ENCODE peak calls at places on chromosomes 1 and 21, in six cellular contexts. J, X, R, E, G and F are unnamed samples.

GRCh38 chr21:41616063-41616591 is 108.2 kb upstream of the TMPRSS2 start:
- DNase-seq in J (no peak), X (peak), R (no peak), E (no peak), G (no peak), F (no peak)

GRCh38 chr1:89519779-89520358 is 4.8 kb upstream of the LRRC8B start:
- DNase-seq in J (no peak), X (peak), R (no peak), E (peak), G (no peak), F (no peak)

GRCh38 chr1:2874207-2875165 is 73.0 kb upstream of the TTC34 start:
- DNase-seq in J (no peak), X (no peak), R (no peak), E (no peak), G (no peak), F (no peak)

GRCh38 chr1:197876894-197877293 is 25.5 kb upstream of the C1orf53 start:
- DNase-seq in J (no peak), X (no peak), R (no peak), E (no peak), G (no peak), F (no peak)

GRCh38 chr1:23673086-23673813 is 18.4 kb upstream of the RPL11 start:
- DNase-seq in J (peak), X (peak), R (peak), E (peak), G (peak), F (peak)

GRCh38 chr1:56676571-56677035 is 31.5 kb downstream of the PRKAA2 start:
- DNase-seq in J (no peak), X (peak), R (no peak), E (peak), G (no peak), F (no peak)

GRCh38 chr21:30340714-30341573 is 3.5 kb upstream of the KRTAP27-1 start:
- DNase-seq in J (peak), X (peak), R (peak), E (peak), G (peak), F (peak)

GRCh38 chr21:26177741-26178452 is 7.3 kb upstream of the APP start:
- DNase-seq in J (no peak), X (no peak), R (no peak), E (no peak), G (no peak), F (no peak)

GRCh38 chr1:8239039-8239305 is 78.9 kb upstream of the SLC45A1 start:
- DNase-seq in J (peak), X (peak), R (no peak), E (peak), G (no peak), F (peak)

GRCh38 chr1:200973937-200974657 is 49.4 kb downstream of the KIF21B start:
- DNase-seq in J (no peak), X (no peak), R (no peak), E (no peak), G (no peak), F (no peak)

GRCh38 chr1:155816351-155816750 is 40.7 kb downstream of the GON4L start:
- DNase-seq in J (no peak), X (no peak), R (no peak), E (no peak), G (no peak), F (no peak)

GRCh38 chr1:109762821-109763645 is 690 bp downstream of the EPS8L3 start:
- DNase-seq in J (no peak), X (peak), R (no peak), E (peak), G (no peak), F (peak)

GRCh38 chr1:156115514-156116374 is 1.2 kb downstream of the LMNA start:
- DNase-seq in J (peak), X (peak), R (no peak), E (peak), G (no peak), F (peak)

GRCh38 chr21:45409466-45410150 is 4.6 kb downstream of the COL18A1 start:
- DNase-seq in J (no peak), X (no peak), R (no peak), E (no peak), G (no peak), F (no peak)

GRCh38 chr21:44875341-44875740 is 1.9 kb upstream of the PTTG1IP start:
- DNase-seq in J (no peak), X (peak), R (no peak), E (no peak), G (no peak), F (peak)

GRCh38 chr21:10641107-10641506 is 119.7 kb downstream of the TPTE start:
- DNase-seq in J (no peak), X (no peak), R (no peak), E (no peak), G (no peak), F (no peak)

GRCh38 chr1:221944247-221944870 is 202.5 kb upstream of the DUSP10 start:
- DNase-seq in J (no peak), X (no peak), R (no peak), E (no peak), G (no peak), F (no peak)

GRCh38 chr1:234186037-234186688 is 187.1 kb upstream of the COA6 start:
- DNase-seq in J (no peak), X (peak), R (no peak), E (no peak), G (no peak), F (peak)

GRCh38 chr1:69263982-69264381 is 303.7 kb upstream of the LRRC7 start:
- DNase-seq in J (no peak), X (no peak), R (no peak), E (peak), G (no peak), F (no peak)

GRCh38 chr21:37915941-37916794 is at the start of gene KCNJ6:
- DNase-seq in J (peak), X (peak), R (peak), E (peak), G (peak), F (peak)

GRCh38 chr1:42211224-42211623 is 46.7 kb upstream of the GUCA2A start:
- DNase-seq in J (no peak), X (peak), R (no peak), E (no peak), G (no peak), F (peak)
- H3K14ac ChIP-seq in J (no peak), X (no peak), R (no peak), E (no peak), G (no peak), F (peak)

GRCh38 chr21:25127007-25127406 is 480.3 kb downstream of the MRPL39 start:
- DNase-seq in J (no peak), X (no peak), R (no peak), E (no peak), G (no peak), F (no peak)

GRCh38 chr21:25127811-25128210 is 479.5 kb downstream of the MRPL39 start:
- DNase-seq in J (no peak), X (no peak), R (no peak), E (no peak), G (no peak), F (no peak)

DNA sequence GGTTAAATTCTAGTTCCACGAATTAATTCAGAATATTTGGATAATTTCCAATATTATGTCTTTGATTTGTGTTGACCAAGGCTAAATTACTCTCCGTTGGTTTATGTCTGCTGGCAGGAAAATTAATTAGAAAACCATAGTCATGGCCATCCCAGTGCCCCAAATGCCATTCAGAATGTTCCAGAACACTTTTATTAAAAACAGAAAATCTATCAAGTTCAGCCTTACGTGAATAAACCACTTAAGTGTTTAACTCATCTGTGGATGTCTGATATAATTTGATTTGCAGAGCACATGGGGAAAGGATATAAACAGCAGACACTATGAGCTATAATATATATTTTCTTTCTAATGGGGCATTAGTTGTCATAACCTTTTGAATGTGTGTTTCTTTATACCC is 480.7 kb downstream of the MRPL39 start:
- DNase-seq in J (no peak), X (no peak), R (no peak), E (no peak), G (no peak), F (no peak)
- H3K14ac ChIP-seq in J (no peak), X (no peak), R (no peak), E (no peak), G (no peak), F (no peak)

DNA sequence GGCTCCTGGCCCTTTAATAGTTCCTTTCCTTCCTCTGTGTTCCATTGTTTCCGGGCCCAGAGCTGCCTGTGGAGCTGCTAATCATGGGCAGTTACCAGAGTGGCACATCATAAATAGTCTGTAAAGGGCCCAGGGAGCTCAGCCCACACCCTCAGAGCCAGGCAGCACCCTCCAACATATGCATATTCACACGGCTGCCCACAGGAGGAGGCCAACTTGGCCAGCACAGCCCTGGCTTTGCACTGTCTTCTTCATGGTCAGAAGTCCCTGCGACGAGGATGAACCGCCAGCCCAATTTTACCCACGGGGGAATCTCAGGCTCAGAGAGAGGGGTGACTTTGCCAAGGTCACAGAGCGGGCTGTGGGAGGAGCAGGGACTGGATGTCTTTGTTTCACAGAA is 172.5 kb downstream of the TRABD2B start:
- DNase-seq in J (no peak), X (no peak), R (no peak), E (no peak), G (no peak), F (no peak)
- H3K14ac ChIP-seq in J (no peak), X (no peak), R (no peak), E (no peak), G (no peak), F (no peak)

GRCh38 chr1:85268801-85269585 is 7.4 kb downstream of the BCL10 start:
- DNase-seq in J (no peak), X (no peak), R (no peak), E (no peak), G (no peak), F (no peak)
- H3K14ac ChIP-seq in J (no peak), X (no peak), R (no peak), E (no peak), G (no peak), F (no peak)

GRCh38 chr1:16391408-16391807 is 24.4 kb downstream of the SZRD1 start:
- DNase-seq in J (no peak), X (no peak), R (no peak), E (no peak), G (no peak), F (no peak)

GRCh38 chr1:16394178-16394521 is 27.1 kb downstream of the SZRD1 start:
- DNase-seq in J (no peak), X (no peak), R (no peak), E (no peak), G (no peak), F (no peak)

GRCh38 chr1:16394977-16395376 is 27.9 kb downstream of the SZRD1 start:
- DNase-seq in J (no peak), X (no peak), R (no peak), E (no peak), G (no peak), F (no peak)

GRCh38 chr1:16393255-16394177 is 26.5 kb downstream of the SZRD1 start:
- DNase-seq in J (no peak), X (no peak), R (no peak), E (no peak), G (no peak), F (no peak)

GRCh38 chr1:16392740-16393139 is 25.7 kb downstream of the SZRD1 start:
- DNase-seq in J (no peak), X (peak), R (no peak), E (no peak), G (no peak), F (no peak)
- H3K14ac ChIP-seq in J (no peak), X (no peak), R (no peak), E (no peak), G (no peak), F (no peak)

DNA sequence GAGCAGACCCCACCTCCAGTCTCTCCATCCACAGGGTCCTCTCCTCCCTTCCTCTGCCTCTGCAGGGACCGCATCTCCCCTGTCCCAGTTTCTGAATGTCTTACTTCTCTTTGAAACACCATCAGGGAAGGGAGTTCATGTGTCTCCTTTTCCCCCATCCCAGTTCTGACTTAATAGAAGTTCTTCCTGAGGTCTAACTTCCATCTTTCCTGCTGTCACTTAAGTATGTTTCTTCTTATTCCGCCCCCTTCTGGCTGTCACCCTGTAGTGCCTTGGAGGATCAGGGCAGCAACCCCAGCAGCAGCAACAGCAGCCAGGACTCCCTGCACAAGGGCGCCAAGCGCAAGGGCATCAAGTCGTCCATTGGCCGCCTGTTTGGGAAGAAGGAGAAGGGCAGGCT is 29.3 kb downstream of the MYOG start:
- DNase-seq in J (no peak), X (no peak), R (no peak), E (no peak), G (no peak), F (no peak)
- H3K14ac ChIP-seq in J (no peak), X (no peak), R (no peak), E (no peak), G (no peak), F (no peak)

GRCh38 chr1:238606896-238607295 is 716.2 kb upstream of the ZP4 start:
- DNase-seq in J (no peak), X (peak), R (no peak), E (peak), G (no peak), F (no peak)

GRCh38 chr1:238606457-238606856 is 715.7 kb upstream of the ZP4 start:
- DNase-seq in J (no peak), X (no peak), R (no peak), E (no peak), G (no peak), F (no peak)

DNA sequence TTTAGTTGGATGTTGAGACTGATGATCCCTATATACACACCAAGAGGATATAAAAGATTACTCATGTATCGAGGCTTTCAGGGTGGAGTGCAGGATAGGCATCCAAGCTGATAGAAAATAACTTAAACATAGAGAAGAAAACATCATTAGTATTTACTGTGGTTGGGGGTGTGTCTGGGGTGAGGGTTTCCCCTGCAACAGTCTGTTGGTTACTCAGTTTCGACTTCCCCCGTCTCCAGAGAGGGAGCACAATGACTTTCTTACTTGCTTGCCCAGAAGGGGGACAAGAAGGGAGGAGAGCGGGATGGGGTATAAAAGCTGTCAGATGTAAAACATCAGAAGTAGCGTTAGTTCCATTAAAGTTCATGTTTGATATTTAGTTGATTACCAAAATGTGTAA is 717.4 kb upstream of the ZP4 start:
- DNase-seq in J (no peak), X (no peak), R (no peak), E (no peak), G (no peak), F (no peak)
- H3K14ac ChIP-seq in J (no peak), X (no peak), R (no peak), E (no peak), G (no peak), F (no peak)